ENCODE peak calls at places on chromosomes 16 and 17, in four cellular contexts. One of them, this sample, is unnamed.

GRCh38 chr17:7307686-7308624 is 527 bp downstream of the EIF5A start:
- DNase-seq in HCT116: no peak
- DNase-seq in Panc1: no peak
- DNase-seq in GM23338: peak; percentile 64
- DNase-seq in this sample: peak; percentile 52

GRCh38 chr16:62058412-62058811 is 22.2 kb upstream of the CDH8 start:
- DNase-seq in HCT116: no peak
- DNase-seq in Panc1: no peak
- DNase-seq in GM23338: peak; percentile 47
- DNase-seq in this sample: no peak

GRCh38 chr17:45315583-45316270 is 1.1 kb downstream of the MAP3K14 start:
- DNase-seq in HCT116: no peak
- DNase-seq in GM23338: no peak
- DNase-seq in Panc1: no peak
- DNase-seq in this sample: no peak

GRCh38 chr16:88382491-88383400 is at the start of gene ZNF469:
- DNase-seq in Panc1: no peak
- DNase-seq in HCT116: no peak
- DNase-seq in GM23338: peak; percentile 57
- DNase-seq in this sample: peak; percentile 34

GRCh38 chr17:43900183-43900857 is 7.0 kb downstream of the MPP2 start:
- DNase-seq in GM23338: peak; percentile 95
- DNase-seq in HCT116: peak; percentile 56
- DNase-seq in Panc1: peak; percentile 18
- DNase-seq in this sample: peak; percentile 100

GRCh38 chr16:78128920-78129319 is 29.5 kb downstream of the WWOX start:
- DNase-seq in GM23338: no peak
- DNase-seq in HCT116: no peak
- DNase-seq in Panc1: no peak
- DNase-seq in this sample: no peak

GRCh38 chr16:88286301-88286923 is 96.3 kb upstream of the ZNF469 start:
- DNase-seq in GM23338: no peak
- DNase-seq in Panc1: no peak
- DNase-seq in HCT116: no peak
- DNase-seq in this sample: no peak

GRCh38 chr17:42111901-42112551 is 488 bp downstream of the DHX58 start:
- DNase-seq in GM23338: no peak
- DNase-seq in HCT116: no peak
- DNase-seq in Panc1: no peak
- DNase-seq in this sample: no peak

GRCh38 chr17:33178641-33179040 is 114.5 kb downstream of the ASIC2 start:
- DNase-seq in Panc1: no peak
- DNase-seq in GM23338: no peak
- DNase-seq in HCT116: no peak
- DNase-seq in this sample: no peak

GRCh38 chr16:7962480-7962879 is 627.8 kb downstream of the TMEM114 start:
- DNase-seq in HCT116: no peak
- DNase-seq in GM23338: no peak
- DNase-seq in Panc1: no peak
- DNase-seq in this sample: no peak

GRCh38 chr16:87076950-87077749 is 240.0 kb downstream of the C16orf95 start:
- DNase-seq in Panc1: no peak
- DNase-seq in GM23338: peak; percentile 90
- DNase-seq in HCT116: peak; percentile 94
- DNase-seq in this sample: peak; percentile 26

GRCh38 chr17:14693382-14693781 is 392.5 kb downstream of the HS3ST3B1 start:
- DNase-seq in HCT116: no peak
- DNase-seq in GM23338: no peak
- DNase-seq in Panc1: no peak
- DNase-seq in this sample: no peak

GRCh38 chr16:28843766-28844165 is 2.4 kb downstream of the TUFM start:
- DNase-seq in GM23338: no peak
- DNase-seq in Panc1: no peak
- DNase-seq in HCT116: no peak
- DNase-seq in this sample: no peak

GRCh38 chr17:82205720-82206508 is 6.7 kb downstream of the CCDC57 start:
- DNase-seq in HCT116: peak; percentile 93
- DNase-seq in GM23338: peak; percentile 91
- DNase-seq in Panc1: peak; percentile 75
- DNase-seq in this sample: peak; percentile 94

GRCh38 chr17:44987194-44987882 is 19.2 kb upstream of the C1QL1 start:
- DNase-seq in HCT116: no peak
- DNase-seq in Panc1: no peak
- DNase-seq in GM23338: peak; percentile 84
- DNase-seq in this sample: no peak

GRCh38 chr17:17493249-17493985 is 2.8 kb downstream of the RASD1 start:
- DNase-seq in Panc1: no peak
- DNase-seq in HCT116: no peak
- DNase-seq in GM23338: peak; percentile 45
- DNase-seq in this sample: no peak

GRCh38 chr16:7482028-7482427 is 149.4 kb downstream of the RBFOX1 start:
- DNase-seq in Panc1: no peak
- DNase-seq in GM23338: no peak
- DNase-seq in HCT116: no peak
- DNase-seq in this sample: no peak

GRCh38 chr17:50547035-50547735 is at the start of gene SPATA20:
- DNase-seq in Panc1: peak; percentile 61
- DNase-seq in GM23338: peak; percentile 96
- DNase-seq in HCT116: peak; percentile 80
- DNase-seq in this sample: peak; percentile 93
- TF ChIP-seq REST in Panc1: no peak
- TF ChIP-seq REST in GM23338: no peak
- TF ChIP-seq REST in HCT116: no peak
- TF ChIP-seq REST in this sample: no peak

DNA sequence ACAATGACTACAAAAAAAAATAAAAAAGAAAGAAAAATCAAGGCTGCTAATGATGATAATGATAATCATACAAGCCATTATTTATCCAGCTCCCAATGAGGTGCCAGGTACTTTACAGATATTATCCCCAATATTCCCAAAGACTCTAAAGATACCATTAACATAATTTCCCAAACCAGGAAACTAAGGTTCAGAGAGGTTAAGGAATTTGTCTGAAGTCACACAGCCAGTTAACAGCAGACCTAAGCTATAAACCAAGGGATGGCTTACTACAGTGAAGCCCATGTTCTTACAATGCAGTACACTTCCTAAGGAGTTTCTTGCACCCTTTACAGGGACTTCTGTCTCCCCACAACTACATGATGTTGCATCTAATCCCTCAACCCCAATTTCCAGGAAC is 45.7 kb upstream of the CDH5 start:
- DNase-seq in Panc1: no peak
- DNase-seq in HCT116: no peak
- DNase-seq in GM23338: no peak
- DNase-seq in this sample: no peak
- TF ChIP-seq REST in Panc1: no peak
- TF ChIP-seq REST in HCT116: no peak
- TF ChIP-seq REST in GM23338: no peak
- TF ChIP-seq REST in this sample: no peak

DNA sequence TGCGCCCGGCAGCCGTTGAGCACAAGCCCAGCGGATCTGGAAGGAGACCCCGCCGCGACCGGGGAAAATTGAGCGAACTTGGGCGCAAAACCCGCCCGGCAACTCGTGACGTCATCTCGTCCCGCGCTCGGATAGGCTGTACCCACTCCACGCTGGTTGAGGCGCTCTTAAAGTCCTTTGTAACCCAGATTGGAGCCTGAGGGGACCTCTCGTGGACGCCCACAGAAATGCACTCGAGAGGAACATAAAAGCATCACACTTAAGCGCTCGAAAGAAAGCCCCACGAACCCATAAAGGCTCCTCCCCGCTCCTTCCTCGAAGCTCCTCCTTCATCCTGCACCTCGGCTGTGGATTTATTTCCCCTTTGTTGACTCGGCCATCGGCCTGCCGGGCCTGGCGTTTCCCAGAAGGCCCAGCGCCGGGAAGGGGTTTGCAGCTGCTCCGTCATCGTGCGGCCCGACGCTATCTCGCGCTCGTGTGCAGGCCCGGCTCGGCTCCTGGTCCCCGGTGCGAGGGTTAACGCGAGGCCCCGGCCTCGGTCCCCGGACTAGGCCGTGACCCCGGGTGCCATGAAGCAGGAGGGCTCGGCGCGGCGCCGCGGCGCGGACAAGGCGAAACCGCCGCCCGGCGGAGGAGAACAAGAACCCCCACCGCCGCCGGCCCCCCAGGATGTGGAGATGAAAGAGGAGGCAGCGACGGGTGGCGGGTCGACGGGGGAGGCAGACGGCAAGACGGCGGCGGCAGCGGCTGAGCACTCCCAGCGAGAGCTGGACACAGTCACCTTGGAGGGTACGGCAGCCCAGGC is at the start of gene PSMD3:
- DNase-seq in HCT116: peak; percentile 100
- DNase-seq in GM23338: peak; percentile 99
- DNase-seq in Panc1: peak; percentile 98
- DNase-seq in this sample: peak; percentile 100
- TF ChIP-seq REST in HCT116: no peak
- TF ChIP-seq REST in GM23338: no peak
- TF ChIP-seq REST in Panc1: no peak
- TF ChIP-seq REST in this sample: peak; percentile 33

GRCh38 chr17:60390881-60391418 is 983 bp downstream of the USP32 start:
- DNase-seq in Panc1: no peak
- DNase-seq in GM23338: no peak
- DNase-seq in HCT116: no peak
- DNase-seq in this sample: peak; percentile 45
- TF ChIP-seq REST in Panc1: peak; percentile 12
- TF ChIP-seq REST in GM23338: no peak
- TF ChIP-seq REST in HCT116: no peak
- TF ChIP-seq REST in this sample: no peak

GRCh38 chr17:40909351-40909750 is 24.3 kb upstream of the KRT20 start:
- DNase-seq in HCT116: peak; percentile 95
- DNase-seq in GM23338: peak; percentile 88
- DNase-seq in Panc1: no peak
- DNase-seq in this sample: peak; percentile 91
- TF ChIP-seq REST in HCT116: no peak
- TF ChIP-seq REST in GM23338: no peak
- TF ChIP-seq REST in Panc1: no peak
- TF ChIP-seq REST in this sample: no peak

DNA sequence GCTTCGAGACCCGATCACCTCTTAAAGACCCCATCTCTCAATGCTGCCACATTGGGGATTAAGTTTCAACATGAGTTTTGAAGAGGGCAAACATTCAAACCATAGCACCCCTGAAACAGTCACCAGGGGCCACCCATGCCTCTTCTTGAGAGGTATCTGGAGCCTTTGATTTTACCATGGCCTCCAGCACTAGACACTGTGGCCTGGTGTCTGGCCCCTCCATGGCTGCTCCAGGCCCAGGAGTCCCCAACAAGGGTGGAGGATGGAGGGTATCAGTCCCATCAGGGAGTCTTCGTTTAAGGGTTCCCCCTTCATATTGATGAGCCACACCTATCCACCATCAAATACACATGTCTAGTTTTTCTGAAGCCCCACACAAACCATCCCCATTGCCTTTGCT is 66.5 kb upstream of the CDH5 start:
- DNase-seq in HCT116: no peak
- DNase-seq in GM23338: no peak
- DNase-seq in Panc1: no peak
- DNase-seq in this sample: no peak
- TF ChIP-seq REST in HCT116: no peak
- TF ChIP-seq REST in GM23338: no peak
- TF ChIP-seq REST in Panc1: no peak
- TF ChIP-seq REST in this sample: no peak

DNA sequence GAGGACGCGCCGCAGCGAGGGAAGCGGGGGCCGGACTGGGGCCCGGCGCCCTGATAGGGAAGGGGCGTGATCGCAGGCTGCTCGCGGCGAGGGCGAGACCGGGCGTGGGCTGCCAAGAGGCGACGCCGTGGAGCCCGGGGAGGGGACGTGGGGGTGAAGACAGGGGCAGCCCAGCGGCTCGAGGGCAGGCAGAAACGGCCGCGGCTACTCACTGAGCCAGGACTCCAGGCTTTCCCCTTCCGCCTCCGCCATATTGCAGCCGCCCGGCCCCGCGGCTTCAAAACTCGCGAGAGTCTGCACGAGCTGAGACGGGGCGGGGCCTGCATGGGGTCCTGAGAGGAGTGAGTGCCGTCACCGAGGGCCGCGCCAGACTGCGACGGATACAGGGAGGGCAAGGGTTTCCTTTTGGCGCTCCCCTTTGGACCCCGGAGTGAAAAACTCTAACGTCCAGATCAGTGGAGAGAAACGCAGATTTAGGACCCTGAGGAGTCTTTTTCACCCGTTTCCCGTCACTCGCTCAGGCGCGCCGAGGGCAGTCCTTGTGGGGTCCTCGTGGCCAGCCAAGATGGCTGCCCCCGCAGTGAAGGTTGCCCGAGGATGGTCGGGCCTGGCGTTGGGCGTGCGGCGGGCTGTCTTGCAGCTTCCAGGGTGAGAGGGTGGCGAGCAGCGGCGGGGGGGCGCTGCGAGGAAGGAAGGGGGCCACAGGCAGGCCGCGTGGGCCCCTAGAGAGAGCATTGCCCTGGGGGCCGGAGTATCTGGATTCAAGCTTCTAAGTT is at the start of the genes GGA3 and MRPS7:
- DNase-seq in GM23338: peak; percentile 98
- DNase-seq in Panc1: peak; percentile 79
- DNase-seq in HCT116: peak; percentile 89
- DNase-seq in this sample: peak; percentile 95
- TF ChIP-seq REST in GM23338: no peak
- TF ChIP-seq REST in Panc1: no peak
- TF ChIP-seq REST in HCT116: no peak
- TF ChIP-seq REST in this sample: peak; percentile 96

This sample was measured in A549.